ENCODE peak calls at places on chromosomes 12 and 14, in eight cellular contexts. O is activated naive CD8-positive, alpha-beta T cell treated with anti-CD3 and anti-CD28 coated beads, Interleukin-2, amount 10 ng/mL, durations not matched to agents 7 days and 5 days; Z is fibroblast of pulmonary artery; W is HS-27A; T is RKO; Y is K562; K is gastrocnemius medialis; G is activated CD4-positive, alpha-beta T cell treated with anti-CD3 and anti-CD28 coated beads for 4 hours. F is an unnamed sample.

GRCh38 chr12:67193705-67194104 is 75.5 kb upstream of the CAND1 start:
- DNase-seq in O (no peak), Z (peak; percentile 56), W (peak; percentile 8), T (peak; percentile 71), Y (peak; percentile 36), K (no peak), G (no peak), F (peak; percentile 2)

GRCh38 chr14:92088494-92088893 is 17.9 kb downstream of the ATXN3 start:
- DNase-seq in O (no peak), Z (no peak), W (no peak), T (no peak), Y (no peak), K (no peak), G (no peak), F (no peak)

GRCh38 chr14:64198021-64198420 is 96.2 kb downstream of the ESR2 start:
- DNase-seq in O (no peak), Z (no peak), W (no peak), T (no peak), Y (no peak), K (no peak), G (no peak), F (no peak)

GRCh38 chr12:2248087-2248900 is 195.5 kb downstream of the CACNA1C start:
- DNase-seq in O (no peak), Z (no peak), W (no peak), T (no peak), Y (no peak), K (no peak), G (no peak), F (no peak)

GRCh38 chr12:57216014-57216891 is at the start of gene NXPH4:
- DNase-seq in O (peak; percentile 69), Z (no peak), W (no peak), T (peak; percentile 51), Y (peak; percentile 72), K (no peak), G (peak; percentile 70), F (no peak)

GRCh38 chr12:6635856-6636521 is at the start of gene LPAR5:
- DNase-seq in O (no peak), Z (no peak), W (no peak), T (no peak), Y (peak; percentile 86), K (no peak), G (no peak), F (no peak)

GRCh38 chr12:552466-552865 is 92.7 kb downstream of the B4GALNT3 start:
- DNase-seq in O (no peak), Z (no peak), W (no peak), T (no peak), Y (no peak), K (no peak), G (no peak), F (no peak)

GRCh38 chr12:116054280-116054679 is 223.2 kb downstream of the MED13L start:
- DNase-seq in O (no peak), Z (no peak), W (no peak), T (no peak), Y (no peak), K (no peak), G (no peak), F (no peak)

GRCh38 chr14:89621009-89621421 is 204.0 kb upstream of the FOXN3 start:
- DNase-seq in O (peak; percentile 56), Z (no peak), W (no peak), T (no peak), Y (no peak), K (no peak), G (peak; percentile 61), F (no peak)

GRCh38 chr14:89853976-89854693 is 100.4 kb downstream of the EFCAB11 start:
- DNase-seq in O (no peak), Z (no peak), W (no peak), T (no peak), Y (no peak), K (no peak), G (no peak), F (no peak)

GRCh38 chr12:77220586-77220985 is 155.2 kb upstream of the E2F7 start:
- DNase-seq in O (no peak), Z (no peak), W (no peak), T (no peak), Y (no peak), K (no peak), G (no peak), F (no peak)

GRCh38 chr12:38374751-38375150 is 58.2 kb downstream of the ALG10B start:
- DNase-seq in O (no peak), Z (no peak), W (no peak), T (no peak), Y (no peak), K (no peak), G (no peak), F (no peak)

GRCh38 chr14:84343637-84344036 is 1186.3 kb upstream of the FLRT2 start:
- DNase-seq in O (no peak), Z (peak; percentile 84), W (no peak), T (no peak), Y (no peak), K (no peak), G (no peak), F (no peak)

GRCh38 chr12:51846911-51847829 is 1.3 kb downstream of the FIGNL2 start:
- DNase-seq in O (peak; percentile 63), Z (no peak), W (no peak), T (no peak), Y (no peak), K (no peak), G (peak; percentile 44), F (no peak)

GRCh38 chr14:59352951-59353350 is 112.2 kb downstream of the GPR135 start:
- DNase-seq in O (no peak), Z (no peak), W (no peak), T (no peak), Y (no peak), K (no peak), G (no peak), F (no peak)

GRCh38 chr14:73324536-73324932 is 87.2 kb downstream of the PAPLN start:
- DNase-seq in O (no peak), Z (no peak), W (no peak), T (no peak), Y (no peak), K (no peak), G (no peak), F (no peak)

GRCh38 chr12:14986449-14986848 is 13.6 kb downstream of the PDE6H start:
- DNase-seq in O (no peak), Z (no peak), W (no peak), T (no peak), Y (no peak), K (no peak), G (no peak), F (no peak)

GRCh38 chr12:80938397-80938796 is 663 bp upstream of the LIN7A start:
- DNase-seq in O (no peak), Z (no peak), W (no peak), T (no peak), Y (no peak), K (no peak), G (no peak), F (no peak)

GRCh38 chr12:106246891-106247730 is 709 bp downstream of the CKAP4 start:
- DNase-seq in O (peak; percentile 68), Z (peak; percentile 68), W (no peak), T (peak; percentile 46), Y (peak; percentile 29), K (peak; percentile 70), G (peak; percentile 58), F (no peak)

GRCh38 chr12:59164991-59165718 is 244.9 kb upstream of the LRIG3 start:
- DNase-seq in O (no peak), Z (peak; percentile 62), W (no peak), T (peak; percentile 55), Y (peak; percentile 4), K (no peak), G (no peak), F (peak; percentile 13)

GRCh38 chr12:92735131-92735721 is 32.4 kb downstream of the PLEKHG7 start:
- DNase-seq in O (no peak), Z (peak; percentile 97), W (no peak), T (no peak), Y (no peak), K (no peak), G (no peak), F (no peak)

GRCh38 chr14:35046751-35047536 is 872 bp downstream of the FAM177A1 start:
- DNase-seq in O (no peak), Z (peak; percentile 43), W (peak; percentile 38), T (peak; percentile 72), Y (peak; percentile 56), K (peak; percentile 52), G (no peak), F (peak; percentile 38)

GRCh38 chr12:123764109-123764508 is 2.0 kb downstream of the DNAH10 start:
- DNase-seq in O (no peak), Z (no peak), W (no peak), T (no peak), Y (no peak), K (no peak), G (no peak), F (no peak)

GRCh38 chr14:20679907-20680306 is 4.5 kb upstream of the RNASE4 start:
- DNase-seq in O (no peak), Z (peak; percentile 28), W (no peak), T (peak; percentile 61), Y (peak; percentile 52), K (no peak), G (peak; percentile 14), F (no peak)

GRCh38 chr14:93981316-93981715 is 4.9 kb upstream of the ASB2 start:
- DNase-seq in O (no peak), Z (no peak), W (no peak), T (no peak), Y (no peak), K (no peak), G (no peak), F (no peak)

GRCh38 chr12:85273411-85274075 is 6.5 kb upstream of the ALX1 start:
- DNase-seq in O (no peak), Z (no peak), W (no peak), T (no peak), Y (no peak), K (no peak), G (no peak), F (no peak)

GRCh38 chr12:54259194-54260011 is 20.5 kb downstream of the CBX5 start:
- DNase-seq in O (peak; percentile 49), Z (peak; percentile 89), W (no peak), T (no peak), Y (peak; percentile 93), K (peak; percentile 52), G (peak; percentile 17), F (no peak)

GRCh38 chr14:84234281-84234680 is 1295.7 kb upstream of the FLRT2 start:
- DNase-seq in O (no peak), Z (no peak), W (no peak), T (no peak), Y (no peak), K (no peak), G (no peak), F (no peak)

GRCh38 chr12:52062167-52063080 is 7.4 kb upstream of the ATG101 start:
- DNase-seq in O (no peak), Z (no peak), W (no peak), T (no peak), Y (no peak), K (no peak), G (no peak), F (no peak)

GRCh38 chr12:46664771-46665287 is 161.0 kb downstream of the SLC38A4 start:
- DNase-seq in O (no peak), Z (peak; percentile 86), W (peak; percentile 62), T (peak; percentile 95), Y (peak; percentile 45), K (peak; percentile 33), G (no peak), F (peak; percentile 68)

GRCh38 chr12:89236237-89236636 is 116.1 kb downstream of the DUSP6 start:
- DNase-seq in O (no peak), Z (peak; percentile 77), W (no peak), T (peak; percentile 29), Y (no peak), K (no peak), G (no peak), F (no peak)

GRCh38 chr12:47990351-47991105 is 13.7 kb downstream of the COL2A1 start:
- DNase-seq in O (peak; percentile 66), Z (no peak), W (no peak), T (no peak), Y (no peak), K (no peak), G (peak; percentile 11), F (peak; percentile 13)

GRCh38 chr12:71755146-71755892 is 656 bp downstream of the RAB21 start:
- DNase-seq in O (no peak), Z (peak; percentile 64), W (no peak), T (peak; percentile 85), Y (peak; percentile 53), K (peak; percentile 46), G (peak; percentile 58), F (peak; percentile 29)

GRCh38 chr14:105880616-105881015 is 354.2 kb downstream of the TMEM121 start:
- DNase-seq in O (peak; percentile 21), Z (no peak), W (no peak), T (no peak), Y (no peak), K (peak; percentile 3), G (no peak), F (no peak)

F was measured in AML-193.